ENCODE peak calls at places on chromosomes 12 and 14, in nine cellular contexts. C is epithelial cell of esophagus, X is A549, E is neural crest cell, U is fibroblast of mammary gland, S is breast epithelium, V is astrocyte of the cerebellum, R is left ventricle myocardium inferior, N is fibroblast of pulmonary artery. F is an unnamed sample.

GRCh38 chr12:108112815-108113556 is 16.1 kb upstream of the WSCD2 start:
- DNase-seq in C (no peak), X (no peak), E (no peak), U (no peak), S (no peak), V (no peak), R (no peak), N (no peak), F (no peak)

GRCh38 chr12:39619316-39619659 is 315 bp downstream of the ABCD2 start:
- DNase-seq in C (peak), X (no peak), E (no peak), U (no peak), S (no peak), V (no peak), R (no peak), N (no peak), F (no peak)

GRCh38 chr12:25264862-25265261 is 14.1 kb upstream of the KRAS start:
- DNase-seq in C (no peak), X (no peak), E (no peak), U (no peak), S (no peak), V (no peak), R (no peak), N (no peak), F (no peak)

GRCh38 chr12:110079477-110080400 is 31.4 kb upstream of the C12orf76 start:
- DNase-seq in C (no peak), X (peak), E (no peak), U (no peak), S (no peak), V (no peak), R (peak), N (peak), F (no peak)

GRCh38 chr12:4268549-4269181 is 4.9 kb upstream of the CCND2 start:
- DNase-seq in C (no peak), X (no peak), E (no peak), U (no peak), S (no peak), V (no peak), R (no peak), N (no peak), F (no peak)

GRCh38 chr14:88856786-88857366 is 32.4 kb downstream of the TTC8 start:
- DNase-seq in C (no peak), X (no peak), E (no peak), U (no peak), S (no peak), V (no peak), R (no peak), N (no peak), F (peak)

GRCh38 chr14:89190779-89191513 is 226.1 kb downstream of the FOXN3 start:
- DNase-seq in C (no peak), X (no peak), E (peak), U (no peak), S (no peak), V (no peak), R (no peak), N (no peak), F (no peak)

GRCh38 chr14:65431245-65431644 is 18.7 kb downstream of the FUT8 start:
- DNase-seq in C (no peak), X (no peak), E (no peak), U (no peak), S (no peak), V (no peak), R (no peak), N (no peak), F (no peak)

GRCh38 chr12:124928095-124928911 is 13.9 kb upstream of the UBC start:
- DNase-seq in C (peak), X (peak), E (no peak), U (peak), S (peak), V (peak), R (peak), N (peak), F (no peak)

GRCh38 chr14:34484726-34485125 is 22.7 kb upstream of the SPTSSA start:
- DNase-seq in C (no peak), X (no peak), E (no peak), U (no peak), S (no peak), V (no peak), R (no peak), N (no peak), F (no peak)

GRCh38 chr12:109963743-109964429 is 32.3 kb downstream of the GIT2 start:
- DNase-seq in C (no peak), X (no peak), E (no peak), U (peak), S (no peak), V (no peak), R (no peak), N (peak), F (no peak)

GRCh38 chr12:42090899-42091298 is 53.8 kb downstream of the GXYLT1 start:
- DNase-seq in C (peak), X (no peak), E (no peak), U (peak), S (no peak), V (peak), R (no peak), N (peak), F (no peak)

GRCh38 chr12:89775336-89776005 is 66.8 kb upstream of the ATP2B1 start:
- DNase-seq in C (no peak), X (peak), E (no peak), U (no peak), S (no peak), V (no peak), R (no peak), N (no peak), F (no peak)

GRCh38 chr12:4603946-4604345 is 41.9 kb downstream of the DYRK4 start:
- DNase-seq in C (no peak), X (no peak), E (no peak), U (no peak), S (no peak), V (no peak), R (no peak), N (no peak), F (no peak)

GRCh38 chr12:104618691-104619090 is 161.9 kb downstream of the CHST11 start:
- DNase-seq in C (no peak), X (no peak), E (no peak), U (no peak), S (no peak), V (no peak), R (no peak), N (no peak), F (no peak)

GRCh38 chr12:19894049-19894448 is 454.8 kb downstream of the AEBP2 start:
- DNase-seq in C (peak), X (no peak), E (no peak), U (peak), S (no peak), V (no peak), R (no peak), N (peak), F (no peak)

GRCh38 chr12:19895609-19896008 is 456.3 kb downstream of the AEBP2 start:
- DNase-seq in C (no peak), X (no peak), E (no peak), U (no peak), S (no peak), V (no peak), R (no peak), N (no peak), F (no peak)

GRCh38 chr12:19892186-19892585 is 452.9 kb downstream of the AEBP2 start:
- DNase-seq in C (no peak), X (no peak), E (no peak), U (peak), S (no peak), V (no peak), R (no peak), N (no peak), F (no peak)

GRCh38 chr12:19894803-19895202 is 455.5 kb downstream of the AEBP2 start:
- DNase-seq in C (no peak), X (no peak), E (no peak), U (peak), S (no peak), V (no peak), R (no peak), N (peak), F (no peak)

GRCh38 chr12:19893514-19893913 is 454.2 kb downstream of the AEBP2 start:
- DNase-seq in C (peak), X (peak), E (no peak), U (peak), S (no peak), V (no peak), R (no peak), N (peak), F (no peak)
- TF ChIP-seq CTCF in C (peak), X (peak), E (no peak), U (peak), S (no peak), V (no peak), R (peak), N (peak), F (peak)

GRCh38 chr12:22981711-22982110 is 356.7 kb downstream of the ETNK1 start:
- DNase-seq in C (peak), X (no peak), E (no peak), U (peak), S (no peak), V (no peak), R (no peak), N (peak), F (no peak)
- TF ChIP-seq CTCF in C (peak), X (no peak), E (no peak), U (peak), S (no peak), V (peak), R (peak), N (peak), F (peak)

GRCh38 chr12:11819643-11820042 is 170.2 kb downstream of the ETV6 start:
- DNase-seq in C (no peak), X (no peak), E (no peak), U (no peak), S (no peak), V (no peak), R (no peak), N (no peak), F (no peak)
- TF ChIP-seq CTCF in C (no peak), X (no peak), E (no peak), U (no peak), S (no peak), V (no peak), R (no peak), N (no peak), F (no peak)

GRCh38 chr12:82912406-82912805 is 225.7 kb downstream of the TMTC2 start:
- DNase-seq in C (peak), X (no peak), E (no peak), U (peak), S (no peak), V (peak), R (no peak), N (peak), F (no peak)

GRCh38 chr12:82910246-82910893 is 223.7 kb downstream of the TMTC2 start:
- DNase-seq in C (no peak), X (no peak), E (no peak), U (no peak), S (no peak), V (no peak), R (no peak), N (no peak), F (no peak)
- TF ChIP-seq CTCF in C (no peak), X (no peak), E (no peak), U (no peak), S (no peak), V (no peak), R (no peak), N (no peak), F (no peak)

GRCh38 chr14:72892103-72892878 is 1.6 kb downstream of the DPF3 start:
- DNase-seq in C (peak), X (no peak), E (no peak), U (peak), S (no peak), V (no peak), R (no peak), N (peak), F (no peak)
- TF ChIP-seq CTCF in C (no peak), X (no peak), E (no peak), U (no peak), S (no peak), V (peak), R (no peak), N (no peak), F (no peak)

DNA sequence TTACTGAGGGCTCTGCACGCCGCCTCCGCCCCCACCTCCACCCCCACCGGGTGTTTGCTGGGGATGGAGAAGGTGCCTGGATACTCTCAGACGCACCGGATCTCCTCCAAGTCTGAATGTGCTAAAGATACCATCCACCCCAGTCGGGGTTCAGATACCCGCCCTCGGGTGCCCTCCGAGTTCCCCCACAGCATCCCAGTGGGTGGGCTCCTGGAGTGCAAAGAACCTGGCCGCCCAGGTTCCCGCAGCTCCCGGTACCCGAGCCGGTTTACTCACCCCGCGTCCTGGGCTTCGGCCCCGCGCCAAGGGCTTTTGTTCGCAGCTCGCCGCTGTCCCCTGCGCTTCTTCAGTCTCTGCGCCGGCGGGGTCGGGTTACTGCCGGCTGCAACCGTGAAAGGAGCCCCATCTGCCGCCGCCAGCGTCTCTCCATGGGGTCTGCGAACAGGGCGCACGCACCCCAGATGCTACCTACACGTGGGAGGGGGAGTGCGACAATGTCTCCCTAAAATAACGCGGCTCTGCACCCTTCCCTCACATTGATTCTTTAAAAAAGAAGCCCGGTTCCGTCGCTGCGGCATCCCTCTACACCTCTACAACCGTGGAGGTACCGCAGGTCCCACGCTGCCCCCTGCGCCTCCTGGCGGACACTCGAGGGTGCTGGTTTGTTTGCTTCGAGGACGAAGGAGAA is at the start of gene CCDC177:
- DNase-seq in C (peak), X (peak), E (peak), U (peak), S (peak), V (no peak), R (no peak), N (peak), F (no peak)
- TF ChIP-seq CTCF in C (peak), X (peak), E (peak), U (peak), S (peak), V (peak), R (peak), N (peak), F (peak)

GRCh38 chr14:36655963-36656768 is 5.5 kb upstream of the PAX9 start:
- DNase-seq in C (peak), X (peak), E (peak), U (peak), S (peak), V (no peak), R (no peak), N (no peak), F (peak)
- TF ChIP-seq CTCF in C (peak), X (peak), E (peak), U (peak), S (no peak), V (peak), R (peak), N (peak), F (peak)

GRCh38 chr14:52729925-52730707 is at the start of gene STYX:
- DNase-seq in C (peak), X (peak), E (peak), U (peak), S (peak), V (peak), R (peak), N (peak), F (peak)
- TF ChIP-seq CTCF in C (no peak), X (no peak), E (no peak), U (no peak), S (no peak), V (no peak), R (peak), N (no peak), F (no peak)

GRCh38 chr12:128268348-128268725 is 1.4 kb downstream of the TMEM132C start:
- DNase-seq in C (no peak), X (no peak), E (no peak), U (no peak), S (no peak), V (no peak), R (no peak), N (no peak), F (no peak)

GRCh38 chr12:128266559-128267245 is at the start of gene TMEM132C:
- DNase-seq in C (no peak), X (no peak), E (peak), U (no peak), S (no peak), V (no peak), R (no peak), N (no peak), F (no peak)

GRCh38 chr12:128269108-128269713 is 2.2 kb downstream of the TMEM132C start:
- DNase-seq in C (no peak), X (no peak), E (no peak), U (no peak), S (no peak), V (no peak), R (no peak), N (no peak), F (no peak)

GRCh38 chr12:128267246-128267622 is 264 bp downstream of the TMEM132C start:
- DNase-seq in C (no peak), X (no peak), E (no peak), U (no peak), S (no peak), V (no peak), R (no peak), N (no peak), F (no peak)

DNA sequence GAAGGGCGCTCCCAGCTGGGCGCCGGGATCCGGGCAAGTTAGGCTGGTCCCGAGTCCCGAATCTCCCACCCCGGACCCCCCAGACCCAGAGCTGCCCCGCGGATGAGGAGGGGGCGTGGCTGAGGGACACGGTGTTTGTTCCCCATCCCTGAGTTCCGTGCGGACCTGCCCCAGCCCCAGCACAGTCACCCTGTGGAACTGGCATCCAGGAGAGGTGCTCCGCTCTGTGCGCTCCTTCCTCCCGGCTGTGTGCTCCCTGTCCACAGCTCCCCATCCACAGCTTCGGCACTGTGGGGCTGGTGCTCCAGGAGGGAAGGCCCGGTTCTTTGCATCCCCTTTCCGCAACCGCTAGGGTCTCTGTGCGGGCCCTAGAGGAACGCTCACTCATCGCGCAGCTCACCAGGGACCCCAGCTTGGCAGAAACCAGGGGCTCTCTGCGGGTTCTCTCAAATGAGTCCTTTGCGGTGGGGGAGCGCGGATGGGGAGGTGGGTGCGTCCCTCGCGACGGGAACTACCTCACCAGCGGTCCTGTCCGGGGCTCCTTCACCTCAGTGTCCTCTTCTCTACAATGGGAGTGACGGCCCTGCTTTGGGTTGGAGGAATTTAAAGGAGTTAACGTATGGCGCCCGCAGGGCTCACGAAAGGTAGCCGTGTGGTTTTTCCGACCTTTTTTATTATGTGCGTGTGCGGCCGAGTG is 829 bp downstream of the TMEM132C start:
- DNase-seq in C (no peak), X (no peak), E (peak), U (no peak), S (no peak), V (no peak), R (no peak), N (no peak), F (no peak)
- TF ChIP-seq CTCF in C (no peak), X (no peak), E (peak), U (no peak), S (no peak), V (no peak), R (no peak), N (no peak), F (no peak)

F was measured in AG09319.